ENCODE peak calls at places on chromosomes 4 and X, in five cellular contexts. I, F, Y, L and N are unnamed samples.

GRCh38 chrX:150324919-150325318 is 38.2 kb upstream of the MAMLD1 start:
- DNase-seq in L (no peak), F (no peak), I (no peak), Y (no peak), N (no peak)

GRCh38 chr4:44493924-44494323 is 45.3 kb upstream of the KCTD8 start:
- DNase-seq in I (peak), Y (no peak), L (no peak), F (peak), N (peak)

GRCh38 chrX:18984381-18985185 is 669 bp upstream of the PHKA2 start:
- DNase-seq in F (peak), I (peak), L (peak), Y (peak), N (peak)

GRCh38 chr4:128309585-128309984 is 22.0 kb upstream of the PGRMC2 start:
- DNase-seq in F (no peak), I (no peak), Y (no peak), L (no peak), N (no peak)

GRCh38 chrX:153722704-153723350 is 1.4 kb downstream of the BCAP31 start:
- DNase-seq in F (peak), I (no peak), L (no peak), Y (no peak), N (no peak)

GRCh38 chr4:152585036-152585439 is 49.1 kb upstream of the FBXW7 start:
- DNase-seq in F (no peak), L (no peak), I (no peak), Y (no peak), N (no peak)

GRCh38 chr4:1958276-1959103 is 50.3 kb downstream of the NELFA start:
- DNase-seq in Y (no peak), I (no peak), L (no peak), F (no peak), N (no peak)

GRCh38 chr4:107069049-107069448 is 32.9 kb upstream of the DKK2 start:
- DNase-seq in L (no peak), Y (no peak), F (no peak), I (no peak), N (no peak)

GRCh38 chr4:4402966-4403365 is 16.1 kb downstream of the NSG1 start:
- DNase-seq in L (no peak), I (no peak), Y (no peak), F (no peak), N (no peak)